ENCODE peak calls at places on chromosomes 7 and 10, in ten cellular contexts. X is prostate gland, F is dorsolateral prefrontal cortex, N is adrenal gland, V is fibroblast of lung, G is AG04450, L is ovary, T is psoas muscle, E is hepatocyte, B is cardiac muscle cell. Y is an unnamed sample.
A peak's percentile ranks its signal among the peaks of the same experiment; 100 is the strongest.

GRCh38 chr7:1368682-1369571 is 90.3 kb downstream of the MICALL2 start:
- DNase-seq in X (no peak), F (no peak), N (no peak), V (no peak), G (no peak), L (no peak), T (no peak), E (peak; percentile 63), B (peak; percentile 79), Y (peak; percentile 77)

GRCh38 chr7:120441850-120442249 is 168.9 kb downstream of the KCND2 start:
- DNase-seq in X (no peak), F (no peak), N (no peak), V (no peak), G (no peak), L (no peak), T (no peak), E (no peak), B (no peak), Y (no peak)

GRCh38 chr10:120945801-120946302 is 94.7 kb downstream of the WDR11 start:
- DNase-seq in X (peak; percentile 92), F (peak; percentile 90), N (peak; percentile 77), V (peak; percentile 9), G (no peak), L (peak; percentile 22), T (no peak), E (no peak), B (no peak), Y (peak; percentile 52)

GRCh38 chr10:75895259-75895658 is 463.8 kb downstream of the LRMDA start:
- DNase-seq in X (no peak), F (no peak), N (no peak), V (no peak), G (no peak), L (no peak), T (no peak), E (no peak), B (no peak), Y (no peak)

GRCh38 chr10:116783011-116783655 is 40.8 kb upstream of the HSPA12A start:
- DNase-seq in X (no peak), F (no peak), N (peak; percentile 30), V (no peak), G (no peak), L (no peak), T (no peak), E (no peak), B (no peak), Y (no peak)

GRCh38 chr7:70477051-70478010 is 654.6 kb upstream of the GALNT17 start:
- DNase-seq in X (no peak), F (no peak), N (no peak), V (no peak), G (no peak), L (no peak), T (no peak), E (peak; percentile 18), B (peak; percentile 38), Y (peak; percentile 62)

GRCh38 chr10:52755297-52756062 is 17.1 kb downstream of the MBL2 start:
- DNase-seq in X (no peak), F (no peak), N (peak; percentile 22), V (peak; percentile 85), G (peak; percentile 18), L (no peak), T (no peak), E (peak; percentile 75), B (no peak), Y (peak; percentile 40)

GRCh38 chr7:2928613-2929311 is 84.7 kb upstream of the GNA12 start:
- DNase-seq in X (no peak), F (peak; percentile 32), N (no peak), V (no peak), G (no peak), L (peak; percentile 23), T (no peak), E (no peak), B (no peak), Y (no peak)

GRCh38 chr7:157684596-157685429 is 348.0 kb downstream of the DNAJB6 start:
- DNase-seq in X (no peak), F (no peak), N (no peak), V (no peak), G (no peak), L (no peak), T (no peak), E (no peak), B (no peak), Y (no peak)

GRCh38 chr10:109429956-109430760 is 493.2 kb downstream of the XPNPEP1 start:
- DNase-seq in X (no peak), F (no peak), N (no peak), V (peak; percentile 47), G (peak; percentile 41), L (no peak), T (no peak), E (no peak), B (no peak), Y (no peak)

GRCh38 chr10:63199716-63200115 is 66.6 kb downstream of the NRBF2 start:
- DNase-seq in X (no peak), F (no peak), N (no peak), V (no peak), G (no peak), L (no peak), T (no peak), E (no peak), B (no peak), Y (no peak)

GRCh38 chr7:18762189-18762588 is 266.6 kb downstream of the HDAC9 start:
- DNase-seq in X (no peak), F (no peak), N (peak; percentile 14), V (peak; percentile 67), G (no peak), L (no peak), T (no peak), E (no peak), B (peak; percentile 3), Y (no peak)

GRCh38 chr7:45190406-45191165 is 33.0 kb downstream of the RAMP3 start:
- DNase-seq in X (no peak), F (peak; percentile 32), N (no peak), V (no peak), G (no peak), L (no peak), T (no peak), E (no peak), B (no peak), Y (no peak)

GRCh38 chr10:36542493-36542892 is 582.9 kb upstream of the ANKRD30A start:
- DNase-seq in X (no peak), F (no peak), N (no peak), V (no peak), G (no peak), L (no peak), T (no peak), E (no peak), B (no peak), Y (no peak)

GRCh38 chr7:139730746-139731612 is 46.8 kb downstream of the HIPK2 start:
- DNase-seq in X (peak; percentile 40), F (no peak), N (peak; percentile 81), V (peak; percentile 90), G (no peak), L (peak; percentile 24), T (no peak), E (no peak), B (no peak), Y (peak; percentile 4)

DNA sequence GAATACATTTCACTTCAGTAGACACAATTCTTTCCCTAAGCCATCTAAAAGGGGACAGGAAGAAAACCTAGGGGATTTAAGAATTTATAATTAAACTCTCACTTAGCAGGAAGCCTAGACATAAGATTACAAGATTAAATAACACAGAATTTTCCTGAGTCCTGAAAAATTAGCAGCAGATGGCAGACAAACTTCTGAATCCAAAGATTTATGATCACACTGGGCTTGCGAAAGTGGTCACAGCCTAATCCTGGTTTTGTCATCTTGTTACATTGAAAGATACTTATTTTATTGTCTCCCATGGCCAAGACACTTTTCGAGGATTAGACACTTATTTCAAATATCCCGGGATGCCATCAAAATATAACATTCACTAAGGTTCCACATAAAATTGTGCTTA is 2.9 kb downstream of the ERLIN1 start:
- DNase-seq in X (no peak), F (no peak), N (no peak), V (no peak), G (no peak), L (no peak), T (no peak), E (no peak), B (no peak), Y (no peak)
- H3K27ac ChIP-seq in X (no peak overlapping the region), F (no peak overlapping the region), N (no peak overlapping the region), V (no peak overlapping the region), G (no peak overlapping the region), L (no peak overlapping the region), T (no peak overlapping the region), E (peak overlapping the region; percentile 72), B (no peak overlapping the region), Y (no peak overlapping the region)

DNA sequence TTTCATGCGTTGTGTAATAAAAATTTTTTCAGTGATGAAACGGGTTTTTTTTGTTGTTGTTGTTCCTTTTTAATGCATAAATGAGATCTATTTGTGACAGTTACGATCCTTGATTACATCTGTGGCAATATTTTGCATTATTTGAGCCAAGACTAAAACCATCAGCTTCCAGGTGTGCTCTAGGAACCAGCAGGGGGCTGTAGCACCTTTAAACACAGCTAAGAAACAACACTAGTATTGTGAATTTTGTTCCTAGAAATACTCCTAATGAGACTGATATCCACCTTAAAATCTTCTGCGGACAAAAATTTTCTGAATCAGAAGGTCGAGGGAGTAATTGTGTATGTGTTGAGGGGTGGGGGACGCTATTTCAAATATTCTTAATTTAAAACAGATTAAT is 52.6 kb downstream of the FGFBP3 start:
- DNase-seq in X (no peak), F (no peak), N (no peak), V (peak; percentile 21), G (no peak), L (no peak), T (no peak), E (peak; percentile 19), B (peak; percentile 55), Y (no peak)
- TF ChIP-seq CTCF in X (peak; percentile 41), F (no peak), N (no peak), V (peak; percentile 18), G (peak; percentile 46), L (no peak), T (no peak), E (peak; percentile 49), B (peak; percentile 40), Y (peak; percentile 39)

DNA sequence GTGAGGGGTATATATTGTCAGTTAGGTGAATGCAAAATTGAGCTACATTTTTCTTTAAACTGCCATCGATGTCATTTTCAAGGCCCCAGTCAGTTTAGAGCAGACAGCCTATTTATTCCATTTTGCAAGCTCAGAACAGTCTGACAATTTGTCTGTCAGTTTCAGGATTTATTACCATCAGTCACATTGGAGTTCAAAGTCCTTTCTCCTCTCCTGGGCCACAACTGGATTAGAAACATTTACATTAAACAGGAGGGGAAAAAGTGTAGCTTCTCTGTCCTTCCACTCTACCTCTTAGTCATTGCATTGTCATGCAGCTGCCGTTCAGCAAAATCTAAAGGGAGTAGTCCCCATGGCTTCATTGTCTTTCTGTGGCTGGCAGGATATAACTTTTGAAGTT is 3.5 kb upstream of the GHITM start:
- DNase-seq in X (no peak), F (no peak), N (no peak), V (no peak), G (no peak), L (no peak), T (no peak), E (peak; percentile 54), B (no peak), Y (no peak)
- H3K27ac ChIP-seq in X (no peak overlapping the region), F (no peak overlapping the region), N (no peak overlapping the region), V (no peak overlapping the region), G (no peak overlapping the region), L (no peak overlapping the region), T (no peak overlapping the region), E (peak overlapping the region; percentile 82), B (no peak overlapping the region), Y (no peak overlapping the region)

DNA sequence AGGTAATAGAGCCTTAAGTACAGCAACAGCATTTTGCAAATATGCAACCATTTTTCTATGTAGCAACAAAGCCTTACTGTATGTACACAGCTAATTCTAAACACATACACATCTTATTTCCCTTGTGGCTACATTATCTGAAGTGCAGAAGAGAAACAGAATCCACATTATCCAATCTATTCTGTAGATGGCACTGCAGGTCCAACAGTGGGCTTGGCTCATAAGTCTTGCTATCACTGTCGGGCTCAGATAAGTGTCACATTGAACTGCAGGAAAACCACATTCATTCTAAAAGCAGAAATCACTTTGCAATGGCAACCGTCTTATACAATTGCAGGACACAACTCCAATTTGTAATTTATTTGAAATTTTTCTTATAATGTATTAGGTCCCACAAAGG is 109.8 kb upstream of the NOBOX start:
- DNase-seq in X (no peak), F (no peak), N (peak; percentile 23), V (peak; percentile 3), G (no peak), L (no peak), T (no peak), E (peak; percentile 35), B (peak; percentile 34), Y (peak; percentile 3)
- TF ChIP-seq CTCF in X (no peak), F (peak; percentile 28), N (peak; percentile 45), V (no peak), G (no peak), L (no peak), T (peak; percentile 17), E (peak; percentile 57), B (peak; percentile 19), Y (no peak)